ENCODE peak calls at places on chromosome 11, in five cellular contexts. V is stomach, I is neural progenitor cell, Q is cardiac muscle cell, A is MM.1S. C is an unnamed sample.

GRCh38 chr11:32148824-32149223 is 58.0 kb downstream of the RCN1 start:
- DNase-seq in A (no peak), V (no peak), I (no peak), Q (no peak), C (no peak)

GRCh38 chr11:44725016-44725651 is 1.6 kb upstream of the TSPAN18 start:
- DNase-seq in I (no peak), A (no peak), Q (no peak), V (no peak), C (no peak)

GRCh38 chr11:86160546-86161149 is 83.9 kb upstream of the EED start:
- DNase-seq in A (no peak), V (no peak), I (no peak), Q (no peak), C (no peak)

GRCh38 chr11:36149538-36150242 is 139.5 kb downstream of the COMMD9 start:
- DNase-seq in A (peak; percentile 69), I (peak; percentile 42), V (peak; percentile 33), Q (peak; percentile 97), C (peak; percentile 37)

GRCh38 chr11:64996710-64997380 is at the start of gene BATF2:
- DNase-seq in I (peak; percentile 86), A (no peak), V (peak; percentile 89), Q (peak; percentile 83), C (peak; percentile 61)

GRCh38 chr11:55966391-55966790 is 3.4 kb downstream of the OR10AG1 start:
- DNase-seq in V (no peak), I (no peak), Q (no peak), A (no peak), C (no peak)

GRCh38 chr11:92789761-92790160 is 179.7 kb upstream of the MTNR1B start:
- DNase-seq in Q (no peak), A (no peak), V (no peak), I (no peak), C (no peak)

GRCh38 chr11:61711493-61711892 is 31.3 kb downstream of the DAGLA start:
- DNase-seq in V (no peak), Q (no peak), A (no peak), I (no peak), C (peak; percentile 21)

GRCh38 chr11:74754507-74755255 is 6.0 kb downstream of the RNF169 start:
- DNase-seq in Q (peak; percentile 80), V (no peak), A (no peak), I (no peak), C (no peak)

GRCh38 chr11:65130631-65131416 is 3.5 kb downstream of the SYVN1 start:
- DNase-seq in V (no peak), A (no peak), I (no peak), Q (no peak), C (no peak)

GRCh38 chr11:133360860-133361688 is 171.2 kb downstream of the OPCML start:
- DNase-seq in V (no peak), A (no peak), I (no peak), Q (no peak), C (no peak)

GRCh38 chr11:116876656-116877055 is 39.2 kb upstream of the APOA1 start:
- DNase-seq in I (no peak), A (no peak), V (no peak), Q (no peak), C (no peak)

GRCh38 chr11:31790649-31791048 is 20.5 kb downstream of the PAX6 start:
- DNase-seq in Q (no peak), A (no peak), V (no peak), I (no peak), C (no peak)

GRCh38 chr11:124207102-124207792 is 24.1 kb downstream of the OR10D3 start:
- DNase-seq in A (no peak), Q (no peak), V (no peak), I (no peak), C (no peak)

GRCh38 chr11:47863189-47863892 is 15.2 kb upstream of the NUP160 start:
- DNase-seq in A (peak; percentile 50), Q (peak; percentile 81), V (no peak), I (no peak), C (no peak)

GRCh38 chr11:35927730-35928129 is 16.1 kb upstream of the LDLRAD3 start:
- DNase-seq in Q (peak; percentile 90), I (no peak), A (no peak), V (peak; percentile 46), C (no peak)

GRCh38 chr11:131465746-131466145 is 95.3 kb downstream of the NTM start:
- DNase-seq in Q (no peak), A (no peak), V (no peak), I (peak; percentile 87), C (no peak)

GRCh38 chr11:101487775-101488174 is 96.0 kb downstream of the TRPC6 start:
- DNase-seq in V (no peak), A (no peak), Q (peak; percentile 21), I (no peak), C (no peak)

GRCh38 chr11:45724145-45724544 is 58.7 kb upstream of the CHST1 start:
- DNase-seq in A (no peak), I (no peak), V (no peak), Q (no peak), C (peak; percentile 6)

GRCh38 chr11:76901144-76901543 is 40.4 kb downstream of the ACER3 start:
- DNase-seq in I (no peak), V (no peak), Q (no peak), A (no peak), C (no peak)

GRCh38 chr11:9014826-9015225 is 11.0 kb upstream of the NRIP3 start:
- DNase-seq in I (no peak), Q (no peak), A (no peak), V (no peak), C (no peak)

GRCh38 chr11:131064373-131064991 is 148.2 kb upstream of the SNX19 start:
- DNase-seq in Q (peak; percentile 72), A (peak; percentile 48), V (peak; percentile 39), I (peak; percentile 88), C (peak; percentile 61)

GRCh38 chr11:35725880-35726279 is 63.3 kb downstream of the TRIM44 start:
- DNase-seq in Q (peak; percentile 54), V (no peak), A (no peak), I (no peak), C (no peak)

GRCh38 chr11:130819561-130819960 is 96.7 kb downstream of the SNX19 start:
- DNase-seq in V (no peak), A (no peak), I (no peak), Q (no peak), C (no peak)

GRCh38 chr11:110716361-110716760 is 4.1 kb upstream of the ARHGAP20 start:
- DNase-seq in V (no peak), I (no peak), A (no peak), Q (peak; percentile 42), C (no peak)

GRCh38 chr11:10392680-10393079 is 62.4 kb upstream of the AMPD3 start:
- DNase-seq in V (no peak), A (no peak), Q (no peak), I (no peak), C (no peak)

GRCh38 chr11:121757480-121758125 is 304.8 kb upstream of the SORL1-AS1 start:
- DNase-seq in A (peak; percentile 60), Q (no peak), V (no peak), I (no peak), C (no peak)

GRCh38 chr11:94802501-94802900 is 34.3 kb downstream of the AMOTL1 start:
- DNase-seq in V (no peak), Q (no peak), I (no peak), A (no peak), C (no peak)

GRCh38 chr11:57638005-57638760 is 11.5 kb downstream of the YPEL4 start:
- DNase-seq in I (peak; percentile 97), A (no peak), Q (peak; percentile 89), V (peak; percentile 36), C (peak; percentile 63)

DNA sequence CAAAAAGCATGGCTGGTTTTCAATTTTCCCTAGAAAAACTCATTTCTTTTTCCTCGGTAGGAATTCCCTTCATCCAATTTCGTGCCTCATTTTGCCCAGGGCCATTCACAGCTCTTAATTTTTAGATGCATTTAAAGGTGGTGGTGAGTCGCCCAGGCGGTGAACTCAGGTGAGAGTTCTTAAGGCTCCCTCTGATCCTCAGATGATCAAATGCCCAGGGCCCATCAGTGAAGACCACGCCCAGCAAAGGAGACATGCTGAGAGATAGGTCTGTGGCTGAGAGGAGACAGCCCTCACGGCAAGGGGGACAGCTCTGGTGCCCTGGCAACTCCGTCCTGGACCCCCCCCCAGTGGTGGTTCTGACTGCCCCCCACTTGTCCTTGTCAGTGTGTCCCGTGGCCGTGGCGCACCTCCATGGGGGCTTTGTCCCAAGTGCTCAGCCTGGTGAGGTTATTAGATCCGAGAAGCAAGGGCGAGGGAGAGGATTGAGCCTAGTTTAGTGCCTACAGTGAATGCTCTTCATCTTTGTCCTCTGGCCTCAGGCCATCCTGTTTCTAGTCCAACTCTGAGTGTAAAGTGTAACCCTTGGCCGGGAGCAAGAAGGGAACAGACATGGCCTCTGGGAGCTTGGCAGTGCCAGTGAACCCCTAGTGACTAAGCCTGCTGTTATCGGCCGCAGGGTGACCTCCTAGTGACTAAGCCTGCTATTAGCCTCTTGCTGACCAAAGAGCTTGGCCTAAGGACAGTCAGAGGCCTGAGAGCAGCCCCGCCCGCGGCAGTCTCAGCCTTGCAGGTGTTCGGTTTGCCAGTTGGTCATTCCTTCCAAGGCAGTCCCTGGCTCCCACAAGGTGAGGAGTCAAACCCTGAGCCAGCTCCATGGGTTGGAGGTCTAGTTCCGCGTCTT is 83.5 kb downstream of the CTTN start:
- DNase-seq in A (no peak), I (no peak), Q (peak; percentile 43), V (peak; percentile 71), C (no peak)
- H3K4me1 ChIP-seq in A (no peaks in the 10 kb centered on the region), I (peaks cover 2% of the 10 kb centered on the region), Q (peaks cover 19% of the 10 kb centered on the region), V (peaks cover 10% of the 10 kb centered on the region), C (no peaks in the 10 kb centered on the region)

GRCh38 chr11:5324197-5324596 is at the start of gene OR51B2:
- DNase-seq in V (no peak), A (no peak), I (no peak), Q (no peak), C (no peak)
- H3K4me3 ChIP-seq in V (no peak within 1 kb of the TSS), A (no peak within 1 kb of the TSS), I (no peak within 1 kb of the TSS), Q (no peak within 1 kb of the TSS), C (no peak within 1 kb of the TSS)

DNA sequence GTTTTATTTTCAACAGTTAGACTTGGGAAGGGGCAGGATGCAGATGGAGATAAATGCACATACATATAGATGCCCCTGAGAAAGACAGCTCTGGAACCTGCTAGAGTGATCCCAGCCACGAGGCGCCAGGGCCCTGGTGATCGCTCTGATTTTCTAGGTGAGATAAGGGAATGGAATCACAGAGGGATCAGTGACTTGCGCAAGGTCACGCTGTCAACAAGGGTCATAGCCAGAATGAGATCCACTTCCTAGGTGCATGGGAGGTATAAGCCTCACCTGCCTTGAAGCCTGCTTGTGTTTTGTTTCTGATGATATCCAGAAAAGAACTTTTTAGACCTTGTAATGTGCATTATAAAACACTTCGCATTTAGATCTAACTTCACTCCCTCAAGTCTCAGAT is 47.5 kb downstream of the ZBTB16 start:
- DNase-seq in I (no peak), V (no peak), A (no peak), Q (no peak), C (no peak)
- H3K4me1 ChIP-seq in I (peaks cover 78% of the 10 kb centered on the region), V (peaks cover 99% of the 10 kb centered on the region), A (no peaks in the 10 kb centered on the region), Q (peaks cover 3% of the 10 kb centered on the region), C (no peaks in the 10 kb centered on the region)

GRCh38 chr11:106077609-106078517 is at the start of gene AASDHPPT:
- DNase-seq in Q (peak; percentile 36), A (no peak), I (no peak), V (peak; percentile 34), C (peak; percentile 37)
- H3K4me3 ChIP-seq in Q (peak within 1 kb of the TSS; percentile 73), A (peak within 1 kb of the TSS; percentile 96), I (peak within 1 kb of the TSS; percentile 93), V (peak within 1 kb of the TSS; percentile 86), C (peak within 1 kb of the TSS; percentile 87)

DNA sequence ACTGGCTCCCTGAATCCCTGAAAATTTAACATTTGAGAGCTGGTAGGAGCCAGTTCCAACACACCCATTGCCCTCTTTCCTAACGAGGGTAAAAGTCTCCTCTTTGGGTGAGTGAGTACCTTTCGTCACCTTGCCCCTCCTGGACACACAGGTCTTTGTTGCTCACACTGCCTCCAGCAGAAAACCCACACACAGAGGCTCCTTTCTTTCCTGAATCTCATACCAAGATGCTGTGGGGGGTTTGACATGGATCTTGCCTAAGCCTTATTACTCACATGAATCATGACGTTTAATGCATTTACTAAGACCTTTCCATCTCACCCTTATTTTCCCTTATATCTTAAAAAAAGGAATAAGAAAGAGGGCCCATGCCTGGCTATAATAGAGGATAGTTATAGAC is 53.0 kb downstream of the PARVA start:
- DNase-seq in A (no peak), V (no peak), I (no peak), Q (peak; percentile 80), C (no peak)
- H3K4me1 ChIP-seq in A (no peaks in the 10 kb centered on the region), V (peaks cover 84% of the 10 kb centered on the region), I (peaks cover 4% of the 10 kb centered on the region), Q (peaks cover 27% of the 10 kb centered on the region), C (no peaks in the 10 kb centered on the region)

C was measured in BE2C.